ENCODE peak calls at places on chromosomes 13 and 19, in eight cellular contexts. A is GM23248; N is breast epithelium; G is brain microvascular endothelial cell; O is SJSA1; Y is CD8-positive, alpha-beta memory T cell; U is keratinocyte; K is fibroblast of lung. V is an unnamed sample.

GRCh38 chr13:65260938-65261880 is 1968.9 kb downstream of the PCDH9 start:
- DNase-seq in A (no peak), N (no peak), G (no peak), O (no peak), Y (no peak), U (no peak), K (peak; percentile 18), V (no peak)

GRCh38 chr13:60410299-60410698 is 13.3 kb downstream of the TDRD3 start:
- DNase-seq in A (no peak), N (no peak), G (no peak), O (no peak), Y (no peak), U (no peak), K (no peak), V (no peak)

GRCh38 chr19:27745978-27746542 is 1466.9 kb downstream of the UQCRFS1 start:
- DNase-seq in A (no peak), N (no peak), G (no peak), O (no peak), Y (no peak), U (no peak), K (no peak), V (no peak)

GRCh38 chr19:18848860-18849661 is 17.3 kb downstream of the UPF1 start:
- DNase-seq in A (peak; percentile 92), N (no peak), G (peak; percentile 30), O (no peak), Y (no peak), U (no peak), K (peak; percentile 67), V (no peak)

GRCh38 chr13:82147526-82147925 is 1734.7 kb downstream of the SLITRK1 start:
- DNase-seq in A (no peak), N (no peak), G (no peak), O (no peak), Y (no peak), U (no peak), K (peak; percentile 2), V (no peak)

GRCh38 chr19:18763674-18764590 is 27.2 kb downstream of the COMP start:
- DNase-seq in A (peak; percentile 98), N (peak; percentile 78), G (peak; percentile 25), O (no peak), Y (no peak), U (peak; percentile 84), K (no peak), V (peak; percentile 89)

GRCh38 chr19:13024126-13024957 is 29.1 kb downstream of the NFIX start:
- DNase-seq in A (peak; percentile 72), N (no peak), G (no peak), O (no peak), Y (no peak), U (no peak), K (no peak), V (no peak)

GRCh38 chr13:72403396-72404010 is 323.9 kb downstream of the MZT1 start:
- DNase-seq in A (no peak), N (no peak), G (no peak), O (no peak), Y (no peak), U (no peak), K (no peak), V (no peak)

GRCh38 chr13:41015920-41016319 is 3.2 kb downstream of the ELF1 start:
- DNase-seq in A (no peak), N (no peak), G (no peak), O (no peak), Y (no peak), U (no peak), K (no peak), V (no peak)

GRCh38 chr13:52695856-52696255 is 43.2 kb downstream of the SUGT1 start:
- DNase-seq in A (peak; percentile 48), N (no peak), G (peak; percentile 27), O (no peak), Y (no peak), U (no peak), K (peak; percentile 65), V (peak; percentile 76)

GRCh38 chr13:24218977-24219376 is 58.5 kb downstream of the SPATA13 start:
- DNase-seq in A (no peak), N (no peak), G (no peak), O (no peak), Y (no peak), U (no peak), K (no peak), V (no peak)

GRCh38 chr13:43026262-43026661 is 2.9 kb downstream of the DNAJC15 start:
- DNase-seq in A (no peak), N (no peak), G (no peak), O (no peak), Y (no peak), U (no peak), K (no peak), V (no peak)

GRCh38 chr19:4059493-4059880 is 7.2 kb downstream of the ZBTB7A start:
- DNase-seq in A (peak; percentile 67), N (no peak), G (no peak), O (no peak), Y (no peak), U (no peak), K (no peak), V (no peak)
- H3K27ac ChIP-seq in A (peak overlapping the region; percentile 95), N (peak overlapping the region; percentile 97), G (peak overlapping the region; percentile 74), O (no peak overlapping the region), Y (peak overlapping the region; percentile 74), U (peak overlapping the region; percentile 87), K (peak overlapping the region; percentile 93), V (peak overlapping the region; percentile 89)

GRCh38 chr19:5580116-5580515 is 12.4 kb upstream of the TINCR start:
- DNase-seq in A (no peak), N (no peak), G (no peak), O (peak; percentile 79), Y (no peak), U (no peak), K (no peak), V (no peak)

GRCh38 chr19:5575553-5575952 is 7.8 kb upstream of the TINCR start:
- DNase-seq in A (no peak), N (no peak), G (no peak), O (no peak), Y (no peak), U (no peak), K (no peak), V (no peak)

GRCh38 chr19:5579286-5579685 is 11.5 kb upstream of the TINCR start:
- DNase-seq in A (no peak), N (no peak), G (no peak), O (no peak), Y (no peak), U (no peak), K (no peak), V (no peak)

GRCh38 chr19:5578094-5578846 is 10.5 kb upstream of the TINCR start:
- DNase-seq in A (peak; percentile 71), N (peak; percentile 75), G (peak; percentile 16), O (peak; percentile 47), Y (peak; percentile 72), U (no peak), K (peak; percentile 40), V (no peak)

DNA sequence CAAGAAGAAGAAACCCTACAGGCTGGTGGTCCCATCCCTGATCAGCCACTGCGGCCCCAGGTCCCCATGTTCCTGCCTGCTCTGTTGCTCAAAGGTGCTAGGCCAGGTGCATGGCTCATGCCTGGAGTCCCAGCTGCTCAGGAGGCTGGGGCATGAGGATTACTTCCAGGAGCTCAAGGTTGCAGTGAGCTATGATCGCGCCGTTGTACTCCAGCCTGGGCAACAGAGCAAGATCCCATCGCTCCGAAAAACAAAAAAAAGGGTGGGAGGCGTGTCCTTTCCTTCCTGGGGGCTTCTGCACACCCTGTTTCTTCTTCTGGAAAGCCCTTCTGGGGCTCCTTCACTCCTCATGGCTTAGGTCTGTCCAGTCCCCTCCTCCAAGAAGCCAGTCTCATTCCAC is 11.9 kb upstream of the TINCR start:
- DNase-seq in A (no peak), N (no peak), G (no peak), O (no peak), Y (no peak), U (no peak), K (no peak), V (no peak)
- H3K27ac ChIP-seq in A (no peak overlapping the region), N (no peak overlapping the region), G (no peak overlapping the region), O (no peak overlapping the region), Y (no peak overlapping the region), U (no peak overlapping the region), K (no peak overlapping the region), V (no peak overlapping the region)

DNA sequence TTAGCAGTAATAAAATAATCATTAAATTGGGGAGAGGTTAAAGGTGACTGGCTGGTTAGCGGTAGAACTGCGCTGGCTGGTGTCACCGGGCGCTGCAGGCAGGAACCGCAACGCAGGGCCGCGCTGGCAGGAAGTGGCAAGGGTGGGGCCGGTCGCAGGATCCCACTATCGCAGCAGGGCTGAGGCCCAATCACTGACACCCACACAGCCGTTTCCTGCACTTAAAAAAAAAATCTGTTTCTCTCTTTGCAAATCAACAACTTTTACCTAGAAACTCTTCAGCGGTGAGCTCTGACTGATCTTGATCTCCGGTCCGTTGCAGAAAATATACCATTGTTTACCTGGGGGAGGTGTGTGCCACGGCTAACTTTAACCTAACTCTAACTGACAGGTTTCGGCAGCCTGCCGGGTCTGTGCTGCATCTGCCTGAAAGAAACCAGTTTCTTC is 46.9 kb downstream of the KLF2 start:
- DNase-seq in A (no peak), N (no peak), G (no peak), O (no peak), Y (peak; percentile 86), U (no peak), K (no peak), V (no peak)
- H3K27ac ChIP-seq in A (no peak overlapping the region), N (peak overlapping the region; percentile 50), G (no peak overlapping the region), O (peak overlapping the region; percentile 89), Y (peak overlapping the region; percentile 84), U (no peak overlapping the region), K (no peak overlapping the region), V (no peak overlapping the region)

DNA sequence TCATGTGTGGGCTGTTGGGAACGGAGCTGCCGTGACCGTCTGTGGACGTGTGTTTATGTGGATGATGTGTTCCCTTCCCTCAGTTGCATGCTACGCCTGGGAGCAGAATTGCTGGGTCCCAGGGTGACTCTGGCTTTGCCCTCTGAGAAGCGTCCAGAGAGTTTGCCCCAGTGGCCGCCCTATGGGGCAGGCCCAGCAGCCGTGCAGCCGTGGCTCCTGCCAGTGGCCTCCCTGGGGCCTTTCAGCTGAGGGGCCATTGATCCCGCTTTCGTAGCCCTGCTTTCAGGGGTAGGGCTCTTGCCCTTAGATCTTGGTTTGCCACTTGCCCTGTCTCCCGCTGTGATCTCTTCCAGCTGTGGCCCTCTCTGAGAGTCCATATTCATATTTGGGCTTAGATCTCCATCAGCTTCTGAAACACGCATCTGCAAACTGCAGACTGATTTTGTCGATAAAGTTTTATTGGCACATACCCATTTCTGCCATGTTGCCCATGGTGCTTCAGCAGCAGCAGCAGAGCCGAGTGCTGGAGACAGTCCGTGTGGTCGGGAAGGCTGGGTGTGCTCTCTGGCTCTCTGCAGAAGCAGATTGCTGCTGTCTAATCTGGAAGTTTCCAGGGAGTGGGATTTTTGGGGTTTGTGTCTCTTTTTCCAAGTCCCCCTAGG is 17.6 kb downstream of the GNA11 start:
- DNase-seq in A (no peak), N (no peak), G (no peak), O (no peak), Y (no peak), U (no peak), K (no peak), V (no peak)
- H3K27ac ChIP-seq in A (no peak overlapping the region), N (no peak overlapping the region), G (no peak overlapping the region), O (no peak overlapping the region), Y (no peak overlapping the region), U (no peak overlapping the region), K (no peak overlapping the region), V (no peak overlapping the region)